ENCODE peak calls at places on chromosome 21, in four cellular contexts. N, E, F and Q are unnamed samples. For H3K36me3, the result is how much of the 10 kb centered on the place peaks cover.

GRCh38 chr21:33751120-33751519 is 108.8 kb downstream of the ITSN1 start:
- DNase-seq in N (no peak), E (no peak), F (no peak), Q (no peak)

GRCh38 chr21:23008803-23009202 is 2010.6 kb downstream of the NCAM2 start:
- DNase-seq in N (no peak), E (no peak), F (no peak), Q (no peak)

GRCh38 chr21:34536820-34537219 is 24.8 kb upstream of the KCNE1 start:
- DNase-seq in N (no peak), E (no peak), F (peak), Q (no peak)

GRCh38 chr21:16742116-16742515 is 770.7 kb upstream of the CXADR start:
- DNase-seq in N (no peak), E (no peak), F (no peak), Q (no peak)

GRCh38 chr21:46663754-46664153 is 28.3 kb downstream of the PRMT2 start:
- DNase-seq in N (no peak), E (no peak), F (no peak), Q (no peak)

GRCh38 chr21:17848228-17848627 is 29.1 kb upstream of the C21orf91 start:
- DNase-seq in N (no peak), E (no peak), F (no peak), Q (peak)

GRCh38 chr21:42538479-42539275 is 25.0 kb downstream of the SLC37A1 start:
- DNase-seq in N (no peak), E (no peak), F (no peak), Q (no peak)

GRCh38 chr21:17775431-17776126 is 43.6 kb downstream of the C21orf91 start:
- DNase-seq in N (no peak), E (no peak), F (peak), Q (peak)

GRCh38 chr21:21860888-21861287 is 862.7 kb downstream of the NCAM2 start:
- DNase-seq in N (no peak), E (no peak), F (no peak), Q (no peak)

GRCh38 chr21:23977971-23978370 is 1629.3 kb downstream of the MRPL39 start:
- DNase-seq in N (no peak), E (no peak), F (no peak), Q (no peak)

GRCh38 chr21:43608225-43608624 is 51.1 kb downstream of the HSF2BP start:
- DNase-seq in N (no peak), E (no peak), F (no peak), Q (no peak)

GRCh38 chr21:43805275-43805800 is 16.0 kb downstream of the RRP1 start:
- DNase-seq in N (no peak), E (no peak), F (no peak), Q (peak)

GRCh38 chr21:31688603-31689368 is 29.3 kb downstream of the SOD1 start:
- DNase-seq in N (no peak), E (no peak), F (no peak), Q (no peak)

GRCh38 chr21:31683029-31683428 is 23.5 kb downstream of the SOD1 start:
- DNase-seq in N (no peak), E (no peak), F (no peak), Q (no peak)

GRCh38 chr21:31684918-31685317 is 25.4 kb downstream of the SOD1 start:
- DNase-seq in N (no peak), E (no peak), F (no peak), Q (no peak)

GRCh38 chr21:31686272-31686913 is 26.9 kb downstream of the SOD1 start:
- DNase-seq in N (no peak), E (no peak), F (no peak), Q (no peak)

DNA sequence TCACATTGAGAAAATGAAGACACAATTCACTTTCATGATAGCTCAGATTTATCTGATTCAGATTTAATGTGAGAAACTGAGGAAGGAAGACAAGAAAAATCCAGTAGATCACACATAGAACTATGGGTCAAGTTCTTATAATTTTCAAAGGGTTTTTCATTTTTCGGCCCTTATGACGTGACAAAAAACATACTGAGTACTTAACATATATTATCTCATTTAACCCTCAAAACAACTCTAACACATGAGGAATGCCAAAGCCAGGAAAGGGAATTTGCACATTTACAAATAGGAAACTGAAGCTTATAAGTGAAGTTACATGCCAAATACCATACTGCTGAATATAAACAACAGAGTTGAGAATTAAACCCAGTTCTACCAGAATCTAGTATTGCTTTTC is 27.6 kb downstream of the SOD1 start:
- DNase-seq in N (no peak), E (no peak), F (no peak), Q (no peak)
- H3K36me3 ChIP-seq in N (half or more), E (half or more), F (half or more), Q (under half)

GRCh38 chr21:32426592-32427051 is 14.1 kb downstream of the EVA1C start:
- DNase-seq in N (no peak), E (no peak), F (peak), Q (no peak)
- TF ChIP-seq ZNF274 in N (no peak), E (no peak), F (no peak), Q (no peak)

DNA sequence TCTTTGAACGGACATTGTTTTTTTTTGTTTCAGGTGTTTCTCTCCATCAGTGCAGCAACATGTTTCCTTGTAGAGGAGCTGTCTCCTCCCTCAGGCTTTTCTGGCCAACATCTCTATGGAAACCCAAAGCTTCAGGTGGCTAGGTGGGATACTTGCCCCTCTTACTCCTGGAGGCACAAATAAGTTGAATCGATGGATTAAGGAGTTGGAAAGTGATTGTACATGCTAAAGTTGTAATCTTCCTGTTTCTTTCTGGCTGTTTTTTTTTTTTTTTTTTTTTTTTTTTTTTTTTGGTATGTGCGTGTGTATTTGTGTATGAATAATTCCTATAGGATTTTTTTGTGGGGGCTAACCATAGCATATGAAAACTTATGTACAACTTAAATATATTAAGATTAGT is 10.6 kb downstream of the USP25 start:
- DNase-seq in N (no peak), E (no peak), F (no peak), Q (no peak)
- TF ChIP-seq CBX5 in N (no peak), E (no peak), F (no peak), Q (no peak)

GRCh38 chr21:29335720-29336119 is 37.0 kb downstream of the BACH1 start:
- DNase-seq in N (no peak), E (no peak), F (no peak), Q (no peak)

GRCh38 chr21:29334717-29335428 is 36.2 kb downstream of the BACH1 start:
- DNase-seq in N (no peak), E (no peak), F (no peak), Q (no peak)

GRCh38 chr21:29340228-29340627 is 41.5 kb downstream of the BACH1 start:
- DNase-seq in N (no peak), E (no peak), F (no peak), Q (no peak)

GRCh38 chr21:29342394-29342957 is 43.8 kb downstream of the BACH1 start:
- DNase-seq in N (no peak), E (no peak), F (no peak), Q (peak)

GRCh38 chr21:29338256-29338655 is 39.5 kb downstream of the BACH1 start:
- DNase-seq in N (no peak), E (no peak), F (no peak), Q (no peak)
- H3K36me3 ChIP-seq in N (half or more), E (under half), F (under half), Q (under half)

GRCh38 chr21:38976900-38977299 is 171.2 kb downstream of the ETS2 start:
- DNase-seq in N (no peak), E (no peak), F (no peak), Q (no peak)
- TF ChIP-seq ZNF274 in N (no peak), E (no peak), F (no peak), Q (no peak)

GRCh38 chr21:29849735-29850176 is 90.0 kb downstream of the GRIK1 start:
- DNase-seq in N (peak), E (peak), F (peak), Q (peak)

GRCh38 chr21:29843818-29844217 is 96.0 kb downstream of the GRIK1 start:
- DNase-seq in N (no peak), E (no peak), F (no peak), Q (no peak)
- TF ChIP-seq CBX5 in N (no peak), E (no peak), F (no peak), Q (no peak)

DNA sequence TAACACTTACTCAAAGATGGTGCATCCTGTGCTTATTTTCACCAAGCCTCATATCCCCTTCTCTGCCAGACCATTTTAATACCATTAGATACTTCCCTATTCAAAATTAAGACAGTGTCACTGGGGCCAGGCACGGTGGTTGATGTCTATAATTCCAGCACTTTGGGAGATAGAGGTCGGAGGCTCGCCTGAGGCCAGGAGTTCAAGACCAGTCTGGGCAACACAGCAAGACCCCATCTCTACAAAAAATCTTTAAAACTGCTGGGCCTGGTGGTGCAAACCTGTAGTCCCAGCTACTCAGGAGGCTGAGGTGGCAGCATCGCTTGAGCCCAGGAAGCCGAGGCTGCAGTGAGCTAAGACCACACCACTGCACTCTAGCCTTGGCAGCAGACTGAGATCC is 28.2 kb downstream of the APP start:
- DNase-seq in N (no peak), E (no peak), F (no peak), Q (no peak)
- H3K36me3 ChIP-seq in N (under half), E (under half), F (under half), Q (under half)

DNA sequence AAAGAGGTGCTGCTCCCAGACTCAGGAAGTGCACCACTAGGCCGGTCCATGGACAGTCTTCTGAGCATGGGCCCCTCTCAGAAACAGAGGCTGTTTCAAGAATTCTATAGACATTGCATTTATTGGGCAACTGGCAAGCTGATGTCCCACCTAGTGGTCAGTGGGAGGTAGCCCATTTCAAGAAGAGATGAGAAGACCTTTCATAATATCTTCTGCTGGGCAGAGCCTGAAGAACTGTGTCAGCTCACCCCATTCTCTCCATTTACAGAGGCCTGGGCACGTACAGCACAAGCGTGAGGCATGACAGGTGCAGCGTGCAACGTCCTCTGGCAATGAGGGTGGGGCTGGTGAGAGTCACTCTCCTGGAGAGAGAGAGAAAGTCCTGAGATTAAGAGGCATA is 216.0 kb downstream of the DYRK1A start:
- DNase-seq in N (peak), E (no peak), F (peak), Q (no peak)
- TF ChIP-seq ZNF274 in N (no peak), E (no peak), F (no peak), Q (no peak)

GRCh38 chr21:36297938-36298572 is 21.9 kb upstream of the MORC3 start:
- DNase-seq in N (peak), E (no peak), F (peak), Q (peak)
- TF ChIP-seq CBX5 in N (no peak), E (no peak), F (no peak), Q (peak)

DNA sequence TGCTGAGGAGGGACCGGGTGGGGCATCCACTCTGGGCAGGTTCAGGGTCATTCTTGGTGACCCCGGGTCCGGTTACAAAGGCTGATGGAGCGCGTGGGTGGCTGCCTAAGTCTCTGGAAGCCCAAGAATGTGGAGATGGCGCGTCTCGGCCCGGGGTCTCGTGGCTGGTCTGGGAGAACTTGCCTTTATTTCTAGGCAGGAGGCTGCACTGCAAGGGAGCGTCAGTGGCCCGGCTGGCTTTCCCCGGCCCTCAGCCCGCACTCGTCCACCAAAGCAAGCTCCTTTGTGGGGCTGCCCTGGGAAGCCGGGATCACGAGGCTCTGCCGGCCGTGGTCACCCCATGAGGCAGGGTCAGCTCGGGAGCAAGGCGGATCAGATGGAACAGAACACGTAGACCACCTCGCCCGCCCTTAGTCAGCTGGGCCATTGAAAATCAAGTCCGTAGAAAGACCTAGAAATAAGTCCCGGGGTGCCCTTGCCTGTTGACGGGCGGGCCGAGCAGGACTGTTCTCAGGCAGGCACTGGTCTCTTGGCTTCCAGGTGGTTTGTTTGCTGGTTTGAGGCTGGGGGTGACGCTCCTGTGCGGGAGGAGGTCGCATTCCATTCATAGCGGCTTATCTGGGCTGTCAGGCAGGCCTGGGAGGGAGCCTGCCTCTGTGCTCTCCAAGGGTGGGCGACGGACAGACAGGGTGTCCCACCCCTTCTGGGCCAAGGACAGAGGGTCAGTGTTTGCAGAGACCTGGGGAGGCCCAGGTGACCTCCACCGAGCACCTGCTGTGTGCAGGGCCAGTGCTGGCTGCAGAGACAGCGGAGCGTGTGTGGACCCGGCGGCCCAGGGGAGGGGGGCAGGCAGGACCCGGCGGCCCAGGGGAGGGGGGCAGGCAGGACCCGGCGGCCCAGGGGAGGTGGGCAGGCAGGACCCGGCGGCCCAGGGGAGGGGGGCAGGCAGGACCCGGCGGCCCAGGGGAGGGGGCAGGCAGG is 25.8 kb downstream of the COL18A1 start:
- DNase-seq in N (peak), E (peak), F (peak), Q (no peak)
- H3K36me3 ChIP-seq in N (under half), E (under half), F (under half), Q (under half)